ENCODE peak calls at places on chromosomes 2 and 18, in seven cellular contexts. X is H1, P is HCT116, K is HepG2, L is K562, N is GM12878, F is SK-N-SH. I is an unnamed sample.

GRCh38 chr2:62768615-62769014 is 63.1 kb downstream of the EHBP1 start:
- DNase-seq in X (no peak), P (no peak), K (no peak), L (no peak), N (no peak), F (no peak), I (no peak)

GRCh38 chr2:16663121-16663905 is 2.3 kb downstream of the CYRIA start:
- DNase-seq in X (no peak), P (no peak), K (no peak), L (no peak), N (no peak), F (no peak), I (no peak)

GRCh38 chr2:116810071-116810470 is 1004.4 kb upstream of the DDX18 start:
- DNase-seq in X (no peak), P (no peak), K (no peak), L (no peak), N (no peak), F (no peak), I (no peak)

GRCh38 chr2:241775223-241776177 is 1.1 kb upstream of the GAL3ST2 start:
- DNase-seq in X (peak), P (no peak), K (peak), L (no peak), N (no peak), F (peak), I (no peak)

GRCh38 chr18:61731169-61731568 is 161.6 kb downstream of the RNF152 start:
- DNase-seq in X (no peak), P (no peak), K (no peak), L (no peak), N (no peak), F (no peak), I (no peak)

GRCh38 chr2:6626406-6627012 is 239.2 kb downstream of the CMPK2 start:
- DNase-seq in X (no peak), P (no peak), K (no peak), L (no peak), N (no peak), F (no peak), I (no peak)

GRCh38 chr2:74525717-74526648 is at the start of gene DQX1:
- DNase-seq in X (peak), P (no peak), K (peak), L (peak), N (peak), F (peak), I (peak)

GRCh38 chr2:214904176-214904575 is 94.7 kb upstream of the BARD1 start:
- DNase-seq in X (no peak), P (no peak), K (no peak), L (no peak), N (no peak), F (no peak), I (no peak)

GRCh38 chr2:157748371-157749132 is 119.9 kb upstream of the ACVR1C start:
- DNase-seq in X (no peak), P (no peak), K (no peak), L (no peak), N (no peak), F (no peak), I (no peak)

GRCh38 chr18:6836331-6836730 is 106.8 kb downstream of the ARHGAP28 start:
- DNase-seq in X (no peak), P (no peak), K (no peak), L (peak), N (no peak), F (no peak), I (no peak)

GRCh38 chr2:20231632-20232031 is 6.7 kb upstream of the SDC1 start:
- DNase-seq in X (peak), P (peak), K (peak), L (no peak), N (no peak), F (peak), I (no peak)

GRCh38 chr2:33021542-33022259 is 74.9 kb downstream of the LTBP1 start:
- DNase-seq in X (no peak), P (no peak), K (no peak), L (peak), N (no peak), F (no peak), I (no peak)

GRCh38 chr2:111072220-111072871 is 48.4 kb upstream of the BCL2L11 start:
- DNase-seq in X (no peak), P (no peak), K (no peak), L (no peak), N (no peak), F (no peak), I (no peak)

GRCh38 chr2:25690058-25690457 is 16.7 kb upstream of the DTNB start:
- DNase-seq in X (no peak), P (no peak), K (peak), L (no peak), N (no peak), F (no peak), I (peak)

GRCh38 chr2:131425191-131426021 is 50.5 kb upstream of the TUBA3D start:
- DNase-seq in X (no peak), P (no peak), K (no peak), L (no peak), N (no peak), F (peak), I (no peak)

GRCh38 chr2:190809139-190809764 is 71.4 kb upstream of the GLS start:
- DNase-seq in X (no peak), P (no peak), K (peak), L (no peak), N (no peak), F (no peak), I (peak)

GRCh38 chr2:158024288-158024898 is 77.3 kb upstream of the UPP2 start:
- DNase-seq in X (peak), P (no peak), K (peak), L (peak), N (no peak), F (peak), I (peak)

GRCh38 chr2:99821572-99822369 is 320.6 kb downstream of the AFF3 start:
- DNase-seq in X (no peak), P (no peak), K (no peak), L (peak), N (no peak), F (no peak), I (no peak)

GRCh38 chr2:167215595-167215994 is 327.3 kb downstream of the XIRP2 start:
- DNase-seq in X (no peak), P (no peak), K (no peak), L (no peak), N (no peak), F (no peak), I (peak)

GRCh38 chr2:233331536-233331935 is 22.8 kb upstream of the DGKD start:
- DNase-seq in X (no peak), P (no peak), K (no peak), L (no peak), N (peak), F (no peak), I (no peak)
- TF ChIP-seq JUND in X (no peak), P (no peak), K (no peak), L (no peak), N (no peak), F (no peak), I (no peak)

DNA sequence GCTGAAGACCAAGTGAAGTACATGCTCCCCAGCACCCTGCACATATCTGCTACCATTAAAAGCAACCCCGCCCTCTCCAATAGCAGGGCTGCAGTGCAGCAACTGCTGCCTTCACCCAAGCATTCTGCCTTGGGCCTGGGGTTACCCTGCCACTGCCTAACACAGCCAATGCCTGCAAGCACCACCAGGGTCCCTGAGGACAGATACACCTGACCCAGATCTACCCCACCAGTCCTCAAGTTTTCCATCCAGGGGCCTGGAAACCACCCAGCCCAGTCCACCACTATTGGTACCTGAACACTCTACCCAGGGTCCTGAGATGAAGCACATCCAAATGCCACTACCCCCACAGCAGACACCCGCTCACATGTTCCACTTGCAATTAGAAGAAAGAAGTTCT is 181.1 kb upstream of the RBBP8 start:
- DNase-seq in X (no peak), P (no peak), K (no peak), L (no peak), N (no peak), F (no peak), I (no peak)
- TF ChIP-seq JUND in X (no peak), P (no peak), K (no peak), L (no peak), N (no peak), F (no peak), I (no peak)

GRCh38 chr2:68294187-68294586 is 25.6 kb downstream of the CNRIP1 start:
- DNase-seq in X (no peak), P (no peak), K (no peak), L (no peak), N (no peak), F (no peak), I (no peak)

GRCh38 chr2:68290825-68291224 is 28.9 kb downstream of the CNRIP1 start:
- DNase-seq in X (no peak), P (no peak), K (no peak), L (no peak), N (no peak), F (no peak), I (no peak)

GRCh38 chr2:68293024-68293423 is 26.7 kb downstream of the CNRIP1 start:
- DNase-seq in X (no peak), P (no peak), K (no peak), L (no peak), N (no peak), F (no peak), I (no peak)

GRCh38 chr2:68291317-68291716 is 28.4 kb downstream of the CNRIP1 start:
- DNase-seq in X (no peak), P (no peak), K (no peak), L (peak), N (no peak), F (no peak), I (no peak)

DNA sequence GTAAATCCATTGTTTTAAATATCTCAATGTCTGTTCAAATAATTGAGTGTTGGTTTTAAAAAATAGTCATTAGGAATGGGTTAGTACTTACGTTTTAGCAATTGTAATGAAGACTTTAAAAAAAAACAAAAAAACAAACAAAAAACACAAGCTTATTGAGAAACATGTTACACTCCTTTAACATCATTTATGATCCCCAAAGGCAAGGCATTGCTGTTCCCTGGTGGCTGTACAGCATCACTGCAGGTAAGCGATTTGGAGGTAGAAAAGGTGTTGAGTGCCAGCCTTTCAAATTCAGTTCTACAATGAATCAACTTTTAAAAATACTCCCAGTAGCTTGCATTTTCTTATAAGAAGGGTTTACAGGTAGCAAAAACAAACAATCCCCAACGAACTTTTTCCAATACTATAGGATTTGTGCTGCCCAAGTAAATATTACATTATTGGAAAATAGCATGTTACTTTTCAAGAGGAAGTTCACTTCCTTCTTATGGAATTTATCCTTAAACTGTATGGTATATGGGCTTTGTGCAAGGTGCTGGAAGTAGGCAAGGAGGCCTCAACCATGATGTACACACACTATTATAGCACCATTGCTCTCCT is 27.5 kb downstream of the CNRIP1 start:
- DNase-seq in X (no peak), P (peak), K (peak), L (peak), N (no peak), F (peak), I (peak)
- TF ChIP-seq JUND in X (no peak), P (no peak), K (no peak), L (no peak), N (no peak), F (no peak), I (no peak)

GRCh38 chr2:165634855-165635254 is 159.2 kb downstream of the GALNT3 start:
- DNase-seq in X (peak), P (no peak), K (no peak), L (no peak), N (no peak), F (peak), I (peak)
- TF ChIP-seq JUND in X (no peak), P (no peak), K (no peak), L (no peak), N (no peak), F (no peak), I (no peak)

DNA sequence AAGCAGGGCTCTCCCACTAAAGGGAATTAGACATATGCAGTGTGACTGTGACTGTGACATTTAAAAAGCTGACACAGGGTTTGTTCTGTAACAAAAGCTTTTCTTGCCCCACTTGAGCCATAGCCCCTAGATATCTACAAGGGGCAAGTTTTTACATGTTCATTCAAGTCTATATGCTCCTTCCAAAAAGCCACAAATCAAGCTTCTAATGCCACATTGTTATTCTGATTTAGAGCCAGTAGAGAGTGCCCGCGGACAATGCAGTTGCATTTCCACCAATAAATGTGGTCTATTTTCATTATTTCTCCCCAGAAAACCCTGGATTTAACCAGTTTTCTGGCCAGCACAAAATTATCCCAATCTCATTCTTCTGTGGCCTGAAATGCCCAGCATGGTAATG is 9.9 kb downstream of the ARHGAP25 start:
- DNase-seq in X (peak), P (no peak), K (no peak), L (no peak), N (no peak), F (no peak), I (no peak)
- TF ChIP-seq JUND in X (no peak), P (no peak), K (no peak), L (no peak), N (no peak), F (no peak), I (no peak)

GRCh38 chr2:160246356-160246755 is 46.3 kb upstream of the ITGB6 start:
- DNase-seq in X (no peak), P (no peak), K (no peak), L (no peak), N (no peak), F (no peak), I (no peak)
- TF ChIP-seq JUND in X (no peak), P (no peak), K (no peak), L (no peak), N (no peak), F (peak), I (no peak)

GRCh38 chr2:175837046-175837445 is 165.0 kb downstream of the LNPK start:
- DNase-seq in X (no peak), P (no peak), K (no peak), L (no peak), N (no peak), F (no peak), I (no peak)

GRCh38 chr2:175836361-175836760 is 165.7 kb downstream of the LNPK start:
- DNase-seq in X (no peak), P (no peak), K (no peak), L (no peak), N (no peak), F (no peak), I (no peak)

GRCh38 chr2:175838979-175839378 is 163.1 kb downstream of the LNPK start:
- DNase-seq in X (no peak), P (no peak), K (no peak), L (no peak), N (no peak), F (no peak), I (no peak)

GRCh38 chr2:175844169-175844568 is 157.9 kb downstream of the LNPK start:
- DNase-seq in X (no peak), P (peak), K (no peak), L (no peak), N (no peak), F (no peak), I (no peak)

DNA sequence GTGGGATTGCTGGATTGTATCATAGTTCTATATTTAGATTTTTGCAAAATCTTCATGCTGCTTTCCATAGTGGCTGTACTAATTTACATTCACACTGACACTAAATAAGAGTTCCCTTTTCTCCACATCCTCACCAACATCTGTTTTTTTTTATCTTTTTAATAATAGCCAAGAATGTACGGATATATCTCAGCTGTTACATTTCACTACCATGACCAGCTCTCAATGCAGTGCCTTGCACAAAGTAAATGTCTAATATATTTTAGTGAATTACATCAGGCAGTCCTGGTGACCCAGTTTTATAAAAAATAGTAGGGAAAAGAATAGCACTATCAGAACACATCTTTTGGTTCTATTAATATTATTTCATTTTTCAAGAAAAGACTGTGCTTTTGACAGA is 161.8 kb downstream of the LNPK start:
- DNase-seq in X (no peak), P (no peak), K (no peak), L (no peak), N (no peak), F (no peak), I (no peak)
- TF ChIP-seq JUND in X (no peak), P (no peak), K (no peak), L (no peak), N (no peak), F (no peak), I (no peak)

GRCh38 chr2:187307606-187308005 is 140.4 kb downstream of the CALCRL start:
- DNase-seq in X (no peak), P (no peak), K (no peak), L (no peak), N (no peak), F (no peak), I (no peak)
- TF ChIP-seq JUND in X (no peak), P (no peak), K (no peak), L (no peak), N (no peak), F (no peak), I (no peak)